ENCODE peak calls at places on chromosomes 4 and X, in nine cellular contexts. O is PC-3; B is BJ; F is stimulated activated CD8-positive, alpha-beta memory T cell treated with anti-CD3 and anti-CD28 coated beads, Interleukin-7, amount 100 ng/mL, for 4 hours; L is NCI-H1417; P is IMR-90; S is HuH-7.5; V is stimulated activated naive B cell treated with anti-CD40 and anti-IgM and Interleukin-4, amounts not matched to agents 10 μg/mL and 1 μg/mL and 100 μg/mL, for 72 hours; Y is EL. J is an unnamed sample.

GRCh38 chrX:49264460-49264859 is at the start of gene FOXP3:
- DNase-seq in B (no peak), S (no peak), O (no peak), F (no peak), Y (no peak), V (no peak), L (no peak), P (no peak), J (no peak)

GRCh38 chrX:119605398-119605738 is 856 bp downstream of the NKRF start:
- DNase-seq in P (no peak), V (no peak), O (no peak), B (no peak), S (peak), Y (peak), F (peak), L (peak), J (no peak)

GRCh38 chrX:44054863-44055601 is 81.8 kb upstream of the NDP start:
- DNase-seq in B (no peak), O (no peak), P (no peak), L (no peak), F (no peak), Y (no peak), S (no peak), V (no peak), J (no peak)

GRCh38 chrX:19811807-19812604 is 75.4 kb downstream of the SH3KBP1 start:
- DNase-seq in P (peak), Y (peak), B (no peak), L (no peak), F (no peak), S (no peak), V (no peak), O (no peak), J (no peak)

GRCh38 chrX:150898343-150899190 is at the start of gene CD99L2:
- DNase-seq in V (peak), F (peak), S (peak), Y (peak), B (peak), O (peak), L (peak), P (peak), J (peak)

GRCh38 chr4:25539241-25539640 is 116.4 kb upstream of the SLC34A2 start:
- DNase-seq in S (no peak), P (no peak), Y (no peak), B (no peak), V (no peak), F (no peak), O (no peak), L (no peak), J (no peak)

GRCh38 chr4:1959104-1959384 is 49.7 kb downstream of the NELFA start:
- DNase-seq in L (no peak), S (no peak), O (no peak), Y (no peak), V (no peak), P (no peak), B (no peak), F (no peak), J (no peak)

GRCh38 chrX:132953358-132953757 is 5.1 kb downstream of the HS6ST2 start:
- DNase-seq in V (no peak), O (peak), Y (no peak), S (no peak), B (no peak), L (no peak), F (no peak), P (no peak), J (no peak)

GRCh38 chr4:113935190-113935589 is 44.3 kb downstream of the ARSJ start:
- DNase-seq in L (no peak), S (no peak), B (no peak), O (peak), Y (no peak), F (no peak), V (no peak), P (peak), J (no peak)

GRCh38 chr4:96593422-96593821 is 753.5 kb downstream of the PDHA2 start:
- DNase-seq in Y (no peak), S (no peak), V (no peak), B (no peak), O (peak), F (no peak), P (no peak), L (peak), J (no peak)

GRCh38 chrX:120260369-120260768 is 9.8 kb downstream of the ZBTB33 start:
- DNase-seq in Y (no peak), O (no peak), V (no peak), F (no peak), L (peak), B (no peak), P (no peak), S (no peak), J (no peak)

GRCh38 chrX:134634691-134635090 is 23.6 kb downstream of the PLAC1 start:
- DNase-seq in P (peak), B (no peak), O (no peak), V (no peak), L (no peak), F (no peak), S (no peak), Y (no peak), J (no peak)

GRCh38 chr4:150579591-150580234 is 2.2 kb upstream of the MAB21L2 start:
- DNase-seq in F (no peak), O (no peak), L (no peak), B (no peak), P (peak), S (no peak), Y (no peak), V (no peak), J (no peak)

GRCh38 chrX:153494541-153495361 is at the start of gene BGN:
- DNase-seq in S (peak), P (peak), Y (peak), F (no peak), B (no peak), L (peak), V (no peak), O (no peak), J (no peak)

GRCh38 chr4:183747931-183748664 is 89.0 kb downstream of the TRAPPC11 start:
- DNase-seq in S (no peak), L (no peak), P (peak), B (no peak), F (no peak), O (peak), V (no peak), Y (peak), J (no peak)

GRCh38 chr4:133287396-133287795 is 138.3 kb downstream of the PCDH10 start:
- DNase-seq in B (no peak), S (no peak), V (no peak), Y (no peak), O (no peak), F (no peak), P (no peak), L (no peak), J (no peak)

GRCh38 chr4:109735566-109736454 is 5.9 kb upstream of the PLA2G12A start:
- DNase-seq in Y (peak), P (peak), B (no peak), F (no peak), O (no peak), S (no peak), V (no peak), L (peak), J (no peak)

GRCh38 chrX:67544281-67544680 is 460 bp downstream of the AR start:
- DNase-seq in B (no peak), L (peak), S (no peak), P (no peak), F (no peak), V (no peak), Y (peak), O (no peak), J (no peak)

GRCh38 chr4:15344041-15344440 is 83.8 kb upstream of the C1QTNF7 start:
- DNase-seq in B (peak), F (no peak), S (no peak), V (no peak), L (no peak), P (peak), Y (peak), O (no peak), J (no peak)

GRCh38 chrX:110346681-110347080 is 12.0 kb upstream of the RTL9 start:
- DNase-seq in F (no peak), P (no peak), O (no peak), L (no peak), B (no peak), Y (no peak), S (no peak), V (no peak), J (no peak)

GRCh38 chr4:131063878-131064277 is 1967.9 kb downstream of the C4orf33 start:
- DNase-seq in S (no peak), B (no peak), V (no peak), L (no peak), P (no peak), F (no peak), Y (no peak), O (peak), J (no peak)

GRCh38 chr4:24274401-24275035 is 309.8 kb downstream of the DHX15 start:
- DNase-seq in V (no peak), B (no peak), P (peak), F (no peak), Y (peak), S (no peak), L (no peak), O (peak), J (no peak)

GRCh38 chrX:84735025-84735424 is 232.8 kb upstream of the HDX start:
- DNase-seq in B (no peak), V (no peak), L (no peak), P (peak), S (no peak), Y (peak), F (no peak), O (no peak), J (no peak)

GRCh38 chr4:86531440-86531839 is 62.7 kb upstream of the PTPN13 start:
- DNase-seq in L (no peak), B (no peak), V (no peak), Y (no peak), O (no peak), F (no peak), P (no peak), S (no peak), J (no peak)

GRCh38 chrX:153902388-153902787 is 2.1 kb upstream of the AVPR2 start:
- DNase-seq in O (peak), F (no peak), B (no peak), Y (peak), V (no peak), S (no peak), P (no peak), L (no peak), J (no peak)

GRCh38 chr4:8199594-8200301 is 658 bp downstream of the SH3TC1 start:
- DNase-seq in P (no peak), V (no peak), L (peak), S (peak), B (no peak), O (no peak), Y (no peak), F (no peak), J (no peak)

GRCh38 chr4:116126794-116127193 is 958.6 kb downstream of the TRAM1L1 start:
- DNase-seq in L (no peak), Y (no peak), B (no peak), V (no peak), S (no peak), O (no peak), P (no peak), F (no peak), J (no peak)

GRCh38 chr4:53545942-53546581 is 45.2 kb downstream of the LNX1 start:
- DNase-seq in L (no peak), O (peak), V (no peak), P (no peak), B (no peak), Y (no peak), S (no peak), F (no peak), J (no peak)

GRCh38 chrX:119455264-119455663 is 13.0 kb upstream of the SLC25A5 start:
- DNase-seq in V (no peak), S (no peak), P (peak), O (peak), L (no peak), B (no peak), Y (peak), F (no peak), J (no peak)